ENCODE peak calls at places on chromosomes 12 and 14, in four cellular contexts. K is ovary, N is transverse colon, P is heart right ventricle. Q is an unnamed sample.

GRCh38 chr12:76539727-76540126 is 19.8 kb downstream of the OSBPL8 start:
- DNase-seq in K (no peak), P (no peak), N (no peak), Q (no peak)

GRCh38 chr14:72996916-72997315 is 30.0 kb downstream of the ZFYVE1 start:
- DNase-seq in K (no peak), P (no peak), N (no peak), Q (no peak)

GRCh38 chr14:55599250-55599879 is 19.4 kb downstream of the KTN1 start:
- DNase-seq in N (peak; percentile 81), K (no peak), P (no peak), Q (peak; percentile 32)

GRCh38 chr14:65277580-65278270 is 134.8 kb upstream of the FUT8 start:
- DNase-seq in P (no peak), N (no peak), K (no peak), Q (no peak)

GRCh38 chr14:38098074-38098846 is 109.4 kb upstream of the SSTR1 start:
- DNase-seq in N (no peak), K (no peak), P (no peak), Q (no peak)

GRCh38 chr14:93725002-93725582 is 63.2 kb downstream of the PRIMA1 start:
- DNase-seq in N (no peak), P (no peak), K (peak; percentile 15), Q (no peak)

GRCh38 chr12:95700316-95700785 is 90.2 kb downstream of the NTN4 start:
- DNase-seq in K (no peak), P (no peak), N (no peak), Q (no peak)

GRCh38 chr12:122031342-122032216 is 9.9 kb downstream of the BCL7A start:
- DNase-seq in N (peak; percentile 59), K (peak; percentile 63), P (no peak), Q (peak; percentile 48)

GRCh38 chr14:104383088-104383805 is 196.3 kb upstream of the C14orf180 start:
- DNase-seq in P (no peak), K (peak; percentile 33), N (no peak), Q (no peak)

GRCh38 chr14:100740931-100741330 is 14.2 kb downstream of the DLK1 start:
- DNase-seq in K (peak; percentile 21), P (no peak), N (no peak), Q (no peak)

DNA sequence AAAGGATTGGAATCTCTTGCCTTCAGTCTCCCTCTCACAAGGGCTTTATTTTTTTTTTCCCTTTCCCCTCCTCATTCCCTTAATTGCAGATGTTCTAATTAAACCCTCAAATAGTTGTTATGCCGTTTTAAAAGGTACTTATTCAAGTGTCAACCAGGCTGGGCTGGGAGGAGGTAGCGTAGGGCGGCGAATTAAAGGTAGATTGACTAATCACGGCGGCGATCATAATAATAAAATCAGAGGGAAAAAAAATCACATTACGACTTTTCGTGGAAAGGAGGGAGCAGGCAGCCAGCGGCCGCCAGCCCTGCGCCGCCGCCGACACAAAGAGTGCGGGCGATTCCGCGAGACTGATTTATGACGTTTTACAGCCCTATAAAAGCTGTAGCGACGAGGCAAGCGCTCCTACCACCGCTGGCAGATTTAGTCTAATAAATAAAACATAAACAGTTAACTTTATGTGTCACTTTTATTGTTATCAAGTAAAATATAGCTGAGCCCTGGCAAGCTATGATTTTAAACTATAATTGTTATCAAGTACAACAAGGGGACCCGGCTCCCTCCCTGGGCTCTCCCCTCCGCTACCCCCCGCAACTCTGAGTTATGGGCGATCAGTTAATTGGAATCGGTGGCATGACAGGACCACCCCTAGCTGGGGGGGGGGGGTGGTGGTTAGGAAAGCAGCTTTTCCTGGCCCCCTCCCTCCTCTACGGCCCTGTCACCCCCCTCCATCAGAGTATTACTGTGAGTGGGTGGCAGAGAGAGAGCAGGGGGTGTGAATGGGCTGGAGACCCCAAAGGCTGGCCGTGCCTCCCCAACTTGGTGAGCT is 1.5 kb upstream of the HOXC4 start:
- DNase-seq in N (no peak), K (peak; percentile 45), P (no peak), Q (no peak)
- H3K27me3 ChIP-seq in N (peaks cover 100% of the 10 kb centered on the region), K (no peaks in the 10 kb centered on the region), P (peaks cover 97% of the 10 kb centered on the region), Q (peaks cover 99% of the 10 kb centered on the region)

GRCh38 chr12:27940756-27941402 is 31.7 kb downstream of the PTHLH start:
- DNase-seq in P (peak; percentile 61), N (peak; percentile 76), K (peak; percentile 77), Q (peak; percentile 69)
- H3K27ac ChIP-seq in P (no peak overlapping the region), N (no peak overlapping the region), K (no peak overlapping the region), Q (no peak overlapping the region)

GRCh38 chr12:31491395-31491794 is 99.5 kb downstream of the DENND5B start:
- DNase-seq in N (no peak), K (no peak), P (no peak), Q (no peak)
- H3K4me3 ChIP-seq in N (no peak overlapping the region), K (no peak overlapping the region), P (no peak overlapping the region), Q (no peak overlapping the region)

GRCh38 chr12:49334681-49335080 is 2.3 kb downstream of the C1QL4 start:
- DNase-seq in N (no peak), K (no peak), P (no peak), Q (no peak)
- H3K27me3 ChIP-seq in N (peaks cover 71% of the 10 kb centered on the region), K (no peaks in the 10 kb centered on the region), P (peaks cover 76% of the 10 kb centered on the region), Q (peaks cover 99% of the 10 kb centered on the region)

GRCh38 chr14:21383848-21384493 is at the start of gene SUPT16H:
- DNase-seq in P (peak; percentile 96), N (peak; percentile 97), K (peak; percentile 97), Q (peak; percentile 96)

GRCh38 chr14:21382886-21383847 is 652 bp downstream of the SUPT16H start:
- DNase-seq in N (peak; percentile 36), P (peak; percentile 23), K (peak; percentile 59), Q (no peak)

GRCh38 chr14:21384494-21384851 is 654 bp upstream of the SUPT16H start:
- DNase-seq in K (no peak), P (no peak), N (no peak), Q (no peak)

GRCh38 chr14:21382095-21382494 is 1.7 kb downstream of the SUPT16H start:
- DNase-seq in P (no peak), N (no peak), K (no peak), Q (no peak)

GRCh38 chr14:21385170-21385904 is 1.5 kb upstream of the SUPT16H start:
- DNase-seq in P (no peak), K (no peak), N (no peak), Q (no peak)
- H3K27ac ChIP-seq in P (peak overlapping the region; percentile 95), K (peak overlapping the region; percentile 85), N (peak overlapping the region; percentile 92), Q (peak overlapping the region; percentile 98)

GRCh38 chr12:92299344-92299743 is 153.7 kb upstream of the BTG1 start:
- DNase-seq in P (no peak), N (no peak), K (no peak), Q (no peak)

GRCh38 chr12:92295523-92295922 is 149.9 kb upstream of the BTG1 start:
- DNase-seq in P (no peak), N (no peak), K (no peak), Q (no peak)

GRCh38 chr12:92297932-92298681 is 152.5 kb upstream of the BTG1 start:
- DNase-seq in K (no peak), P (no peak), N (no peak), Q (no peak)

GRCh38 chr12:92299744-92300143 is 154.1 kb upstream of the BTG1 start:
- DNase-seq in K (no peak), P (no peak), N (no peak), Q (no peak)

GRCh38 chr12:92297405-92297804 is 151.8 kb upstream of the BTG1 start:
- DNase-seq in P (no peak), N (no peak), K (no peak), Q (no peak)
- H3K4me3 ChIP-seq in P (no peak overlapping the region), N (no peak overlapping the region), K (no peak overlapping the region), Q (no peak overlapping the region)

GRCh38 chr12:54004063-54004840 is 4.3 kb downstream of the HOXC9 start:
- DNase-seq in K (no peak), N (no peak), P (no peak), Q (no peak)

GRCh38 chr12:54004841-54005530 is 3.8 kb upstream of the HOXC8 start:
- DNase-seq in N (no peak), P (no peak), K (no peak), Q (no peak)

GRCh38 chr12:54006700-54007220 is 2.0 kb upstream of the HOXC8 start:
- DNase-seq in N (no peak), P (no peak), K (no peak), Q (no peak)

GRCh38 chr12:54005853-54006699 is 2.7 kb upstream of the HOXC8 start:
- DNase-seq in P (peak; percentile 85), K (peak; percentile 95), N (peak; percentile 88), Q (peak; percentile 87)

GRCh38 chr12:54005531-54005852 is 3.3 kb upstream of the HOXC8 start:
- DNase-seq in N (no peak), P (no peak), K (no peak), Q (no peak)
- H3K27me3 ChIP-seq in N (peaks cover 98% of the 10 kb centered on the region), P (peaks cover 97% of the 10 kb centered on the region), K (no peaks in the 10 kb centered on the region), Q (peaks cover 98% of the 10 kb centered on the region)

GRCh38 chr14:59427653-59428578 is 37.3 kb downstream of the GPR135 start:
- DNase-seq in K (peak; percentile 58), P (peak; percentile 77), N (no peak), Q (peak; percentile 72)
- H3K27ac ChIP-seq in K (no peak overlapping the region), P (peak overlapping the region; percentile 57), N (peak overlapping the region; percentile 32), Q (peak overlapping the region; percentile 80)

Q was measured in left ventricle myocardium inferior.